ENCODE peak calls at places on chromosomes 4 and X, in ten cellular contexts. R is HepG2; V is effector memory CD4-positive, alpha-beta T cell; X is uterus; J is naive thymus-derived CD4-positive, alpha-beta T cell; H is PC-3; O is dorsolateral prefrontal cortex; I is tibial nerve; Z is psoas muscle; A is A673. M is an unnamed sample.
A peak's percentile ranks its signal among the peaks of the same experiment; 100 is the strongest.

GRCh38 chr4:10584042-10584441 is 100.5 kb downstream of the CLNK start:
- DNase-seq in R (peak; percentile 6), V (no peak), X (no peak), J (no peak), H (peak; percentile 3), O (no peak), I (peak; percentile 14), Z (no peak), A (peak; percentile 5), M (no peak)

GRCh38 chr4:110033994-110034393 is 121.3 kb downstream of the EGF start:
- DNase-seq in R (no peak), V (no peak), X (no peak), J (no peak), H (no peak), O (no peak), I (peak; percentile 21), Z (no peak), A (no peak), M (no peak)

GRCh38 chrX:131821945-131822622 is 201.0 kb upstream of the STK26 start:
- DNase-seq in R (no peak), V (no peak), X (peak; percentile 80), J (peak; percentile 91), H (no peak), O (peak; percentile 77), I (no peak), Z (peak; percentile 80), A (peak; percentile 80), M (no peak)

GRCh38 chr4:74397748-74398426 is 32.9 kb downstream of the EREG start:
- DNase-seq in R (no peak), V (no peak), X (no peak), J (peak; percentile 47), H (peak; percentile 23), O (no peak), I (no peak), Z (no peak), A (no peak), M (no peak)

GRCh38 chrX:916235-916609 is 285.6 kb downstream of the SHOX start:
- DNase-seq in R (no peak), V (no peak), X (no peak), J (no peak), H (no peak), O (no peak), I (no peak), Z (no peak), A (no peak), M (no peak)

GRCh38 chr4:153228512-153229145 is 24.4 kb downstream of the TRIM2 start:
- DNase-seq in R (no peak), V (no peak), X (no peak), J (no peak), H (no peak), O (no peak), I (no peak), Z (no peak), A (no peak), M (no peak)

GRCh38 chr4:155809835-155810234 is 51.0 kb downstream of the GUCY1B1 start:
- DNase-seq in R (peak; percentile 64), V (no peak), X (no peak), J (peak; percentile 54), H (peak; percentile 87), O (no peak), I (peak; percentile 17), Z (no peak), A (peak; percentile 90), M (no peak)

GRCh38 chr4:7365472-7366179 is 69.1 kb downstream of the PSAPL1 start:
- DNase-seq in R (no peak), V (no peak), X (no peak), J (no peak), H (no peak), O (peak; percentile 87), I (no peak), Z (no peak), A (no peak), M (no peak)

GRCh38 chrX:115900425-115900824 is 270.1 kb upstream of the AGTR2 start:
- DNase-seq in R (no peak), V (no peak), X (no peak), J (no peak), H (no peak), O (no peak), I (no peak), Z (no peak), A (no peak), M (no peak)

GRCh38 chrX:115898382-115899001 is 272.1 kb upstream of the AGTR2 start:
- DNase-seq in R (peak; percentile 81), V (no peak), X (peak; percentile 81), J (peak; percentile 85), H (peak; percentile 46), O (no peak), I (no peak), Z (peak; percentile 81), A (peak; percentile 55), M (peak; percentile 35)

GRCh38 chrX:115896362-115896761 is 274.2 kb upstream of the AGTR2 start:
- DNase-seq in R (no peak), V (no peak), X (no peak), J (no peak), H (no peak), O (no peak), I (no peak), Z (peak; percentile 13), A (no peak), M (no peak)

GRCh38 chrX:115895678-115896329 is 274.7 kb upstream of the AGTR2 start:
- DNase-seq in R (peak; percentile 3), V (no peak), X (no peak), J (no peak), H (no peak), O (no peak), I (no peak), Z (peak; percentile 38), A (no peak), M (no peak)

DNA sequence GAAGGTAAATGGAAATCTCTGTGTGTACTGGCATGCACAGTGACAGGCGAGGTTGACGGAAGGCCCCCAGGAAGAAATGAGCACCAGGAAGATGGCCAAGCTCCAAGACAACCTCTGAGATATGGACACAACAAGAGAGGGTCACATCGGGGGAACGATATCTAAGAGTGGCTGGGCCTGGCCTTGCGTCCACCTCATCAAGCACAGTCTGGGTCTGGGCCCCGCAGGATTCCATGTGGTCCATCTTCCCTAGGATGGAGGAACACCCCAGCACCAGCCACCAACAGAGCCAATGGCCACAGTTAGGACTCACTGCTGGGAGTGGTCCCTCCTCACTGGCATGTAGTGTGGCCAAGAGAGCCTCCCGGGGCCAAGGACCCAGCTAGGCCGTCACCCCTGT is 272.6 kb upstream of the AGTR2 start:
- DNase-seq in R (no peak), V (no peak), X (no peak), J (no peak), H (no peak), O (no peak), I (no peak), Z (peak; percentile 6), A (no peak), M (no peak)
- H3K27ac ChIP-seq in R (no peak overlapping the region), V (no peak overlapping the region), X (no peak overlapping the region), J (no peak overlapping the region), H (no peak overlapping the region), O (no peak overlapping the region), I (no peak overlapping the region), Z (no peak overlapping the region), A (no peak overlapping the region), M (no peak overlapping the region)

GRCh38 chr4:149120331-149121014 is 678.3 kb upstream of the NR3C2 start:
- DNase-seq in R (no peak), V (no peak), X (no peak), J (no peak), H (no peak), O (no peak), I (no peak), Z (no peak), A (peak; percentile 52), M (no peak)
- H3K27ac ChIP-seq in R (no peak overlapping the region), V (no peak overlapping the region), X (no peak overlapping the region), J (no peak overlapping the region), H (no peak overlapping the region), O (no peak overlapping the region), I (no peak overlapping the region), Z (no peak overlapping the region), A (no peak overlapping the region), M (no peak overlapping the region)

GRCh38 chr4:147638365-147638764 is 21.2 kb downstream of the TMEM184C start:
- DNase-seq in R (no peak), V (no peak), X (no peak), J (no peak), H (no peak), O (no peak), I (no peak), Z (no peak), A (no peak), M (no peak)

GRCh38 chr4:147639388-147639787 is 22.2 kb downstream of the TMEM184C start:
- DNase-seq in R (no peak), V (no peak), X (no peak), J (no peak), H (no peak), O (no peak), I (no peak), Z (no peak), A (no peak), M (no peak)

GRCh38 chr4:147643616-147644015 is 26.4 kb downstream of the TMEM184C start:
- DNase-seq in R (no peak), V (no peak), X (no peak), J (no peak), H (no peak), O (no peak), I (no peak), Z (no peak), A (no peak), M (no peak)

GRCh38 chr4:147638942-147639341 is 21.7 kb downstream of the TMEM184C start:
- DNase-seq in R (no peak), V (no peak), X (no peak), J (no peak), H (no peak), O (no peak), I (no peak), Z (no peak), A (no peak), M (no peak)

DNA sequence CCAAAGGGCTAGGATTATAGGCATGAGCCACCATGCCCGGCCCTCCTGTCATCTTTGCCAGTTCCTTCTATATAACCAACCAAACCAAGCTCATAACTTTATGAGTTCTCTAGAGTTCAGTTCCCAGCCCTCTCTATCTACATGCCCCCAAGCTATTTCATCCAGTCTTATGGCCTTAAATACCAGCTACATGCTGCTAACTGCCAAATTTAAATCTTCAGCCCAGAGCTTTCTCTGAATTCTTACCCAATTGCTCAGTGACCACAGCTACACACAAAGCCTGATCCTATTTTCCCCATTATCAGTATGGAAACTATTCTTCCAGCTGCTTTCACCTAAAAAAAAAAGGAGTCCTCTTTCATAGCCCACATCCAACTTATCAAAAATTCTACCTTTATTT is 23.1 kb downstream of the TMEM184C start:
- DNase-seq in R (no peak), V (no peak), X (no peak), J (no peak), H (no peak), O (no peak), I (no peak), Z (no peak), A (no peak), M (no peak)
- H3K27ac ChIP-seq in R (no peak overlapping the region), V (no peak overlapping the region), X (no peak overlapping the region), J (no peak overlapping the region), H (no peak overlapping the region), O (no peak overlapping the region), I (no peak overlapping the region), Z (no peak overlapping the region), A (no peak overlapping the region), M (no peak overlapping the region)

DNA sequence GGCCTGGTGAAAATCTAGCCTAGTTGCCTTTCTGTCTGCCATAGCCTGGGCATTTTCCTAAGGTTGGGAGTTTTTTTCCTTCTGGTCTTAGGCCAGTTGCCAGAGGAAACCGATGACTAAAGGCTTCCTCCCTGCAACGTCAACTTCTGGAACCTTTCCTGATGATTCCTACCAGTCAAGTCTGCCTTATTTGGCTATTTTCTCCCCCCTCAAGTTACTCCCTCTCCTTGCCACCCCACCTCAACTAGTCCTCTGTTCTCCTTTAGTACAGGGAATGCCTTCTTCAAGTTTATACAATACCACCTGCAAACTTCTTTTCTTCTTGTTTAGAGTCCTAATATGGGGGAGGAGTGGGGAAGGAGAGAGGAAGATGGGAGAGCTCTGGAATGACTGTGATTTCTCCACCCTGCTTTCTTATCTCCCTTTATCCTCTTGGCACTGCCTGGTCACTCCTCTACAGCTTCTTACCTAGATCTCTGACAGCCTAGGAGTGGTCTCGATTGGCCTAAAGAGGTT is 10.6 kb downstream of the MSN start:
- DNase-seq in R (no peak), V (no peak), X (peak; percentile 83), J (no peak), H (peak; percentile 91), O (no peak), I (peak; percentile 52), Z (no peak), A (peak; percentile 29), M (peak; percentile 27)
- H3K27ac ChIP-seq in R (no peak overlapping the region), V (no peak overlapping the region), X (peak overlapping the region; percentile 89), J (no peak overlapping the region), H (peak overlapping the region; percentile 98), O (peak overlapping the region; percentile 24), I (peak overlapping the region; percentile 72), Z (peak overlapping the region; percentile 70), A (no peak overlapping the region), M (peak overlapping the region; percentile 80)

M was measured in breast epithelium.